ENCODE peak calls at places on chromosome 7, in five cellular contexts. Y is activated CD4-positive, alpha-beta T cell treated with anti-CD3 and anti-CD28 coated beads for 24 hours; F is caudate nucleus; M is naive thymus-derived CD8-positive, alpha-beta T cell; V is CD4-positive, alpha-beta memory T cell. Z is an unnamed sample.

GRCh38 chr7:44155191-44156185 is 14.4 kb upstream of the MYL7 start:
- DNase-seq in Y (no peak), F (no peak), M (no peak), V (no peak), Z (no peak)

GRCh38 chr7:64868469-64868868 is 34.6 kb upstream of the ZNF273 start:
- DNase-seq in Y (no peak), F (no peak), M (no peak), V (no peak), Z (no peak)

GRCh38 chr7:78434281-78434680 is 635.7 kb downstream of the PHTF2 start:
- DNase-seq in Y (no peak), F (no peak), M (no peak), V (no peak), Z (no peak)

GRCh38 chr7:1052031-1052818 is 7.9 kb downstream of the GPR146 start:
- DNase-seq in Y (no peak), F (no peak), M (no peak), V (no peak), Z (no peak)

GRCh38 chr7:74003609-74004008 is 24.4 kb upstream of the ELN start:
- DNase-seq in Y (no peak), F (no peak), M (no peak), V (no peak), Z (no peak)

GRCh38 chr7:155001756-155002410 is 1.0 kb downstream of the PAXIP1 start:
- DNase-seq in Y (no peak), F (no peak), M (peak), V (no peak), Z (no peak)

GRCh38 chr7:100583132-100584045 is 2.5 kb downstream of the LRCH4 start:
- DNase-seq in Y (peak), F (peak), M (peak), V (peak), Z (no peak)

GRCh38 chr7:91293840-91294239 is 29.6 kb downstream of the FZD1 start:
- DNase-seq in Y (no peak), F (no peak), M (no peak), V (no peak), Z (no peak)

GRCh38 chr7:37901236-37901827 is 15.3 kb downstream of the SFRP4 start:
- DNase-seq in Y (no peak), F (no peak), M (no peak), V (no peak), Z (no peak)

GRCh38 chr7:82194011-82194410 is 249.6 kb downstream of the CACNA2D1 start:
- DNase-seq in Y (no peak), F (no peak), M (no peak), V (no peak), Z (no peak)

GRCh38 chr7:22576941-22577927 is 77.2 kb upstream of the STEAP1B start:
- DNase-seq in Y (no peak), F (no peak), M (no peak), V (no peak), Z (no peak)

GRCh38 chr7:157018328-157018996 is 8.0 kb upstream of the MNX1 start:
- DNase-seq in Y (no peak), F (no peak), M (no peak), V (no peak), Z (no peak)

GRCh38 chr7:116525298-116525912 is 569 bp downstream of the CAV1 start:
- DNase-seq in Y (no peak), F (no peak), M (peak), V (no peak), Z (no peak)

GRCh38 chr7:95669513-95669912 is 73.2 kb upstream of the PDK4 start:
- DNase-seq in Y (no peak), F (no peak), M (no peak), V (no peak), Z (no peak)